ENCODE peak calls at places on chromosomes 16 and 17, in four cellular contexts. One of them, this sample, is unnamed.

GRCh38 chr16:14600164-14600563 is 29.9 kb downstream of the PARN start:
- DNase-seq in cardiac fibroblast: peak
- DNase-seq in psoas muscle: no peak
- DNase-seq in GM23248: peak
- DNase-seq in this sample: no peak

GRCh38 chr17:38435795-38436194 is 7.5 kb downstream of the ARHGAP23 start:
- DNase-seq in psoas muscle: no peak
- DNase-seq in GM23248: no peak
- DNase-seq in cardiac fibroblast: no peak
- DNase-seq in this sample: no peak

GRCh38 chr16:58116529-58116928 is 12.7 kb downstream of the CFAP20 start:
- DNase-seq in GM23248: no peak
- DNase-seq in cardiac fibroblast: no peak
- DNase-seq in psoas muscle: no peak
- DNase-seq in this sample: no peak

GRCh38 chr16:85569615-85570212 is 43.4 kb upstream of the GSE1 start:
- DNase-seq in cardiac fibroblast: peak
- DNase-seq in psoas muscle: no peak
- DNase-seq in GM23248: peak
- DNase-seq in this sample: no peak

GRCh38 chr17:70314506-70314905 is 145.2 kb downstream of the KCNJ2 start:
- DNase-seq in cardiac fibroblast: no peak
- DNase-seq in psoas muscle: no peak
- DNase-seq in GM23248: no peak
- DNase-seq in this sample: no peak

GRCh38 chr17:14972844-14973243 is 292.3 kb downstream of the PMP22 start:
- DNase-seq in GM23248: no peak
- DNase-seq in cardiac fibroblast: no peak
- DNase-seq in psoas muscle: no peak
- DNase-seq in this sample: no peak

GRCh38 chr17:9256944-9257629 is 235.8 kb downstream of the NTN1 start:
- DNase-seq in psoas muscle: no peak
- DNase-seq in cardiac fibroblast: no peak
- DNase-seq in GM23248: peak
- DNase-seq in this sample: no peak

GRCh38 chr17:3986270-3986938 is 22.2 kb upstream of the ATP2A3 start:
- DNase-seq in cardiac fibroblast: no peak
- DNase-seq in psoas muscle: no peak
- DNase-seq in GM23248: no peak
- DNase-seq in this sample: peak

GRCh38 chr16:48335961-48336360 is 49.3 kb downstream of the SIAH1 start:
- DNase-seq in psoas muscle: no peak
- DNase-seq in GM23248: peak
- DNase-seq in cardiac fibroblast: peak
- DNase-seq in this sample: no peak

GRCh38 chr17:58691701-58692238 is at the start of gene TEX14:
- DNase-seq in cardiac fibroblast: no peak
- DNase-seq in psoas muscle: peak
- DNase-seq in GM23248: no peak
- DNase-seq in this sample: no peak

GRCh38 chr17:35684046-35684802 is 47.2 kb upstream of the RASL10B start:
- DNase-seq in psoas muscle: no peak
- DNase-seq in GM23248: peak
- DNase-seq in cardiac fibroblast: peak
- DNase-seq in this sample: no peak

GRCh38 chr17:39927928-39928867 is 666 bp downstream of the LRRC3C start:
- DNase-seq in GM23248: peak
- DNase-seq in cardiac fibroblast: no peak
- DNase-seq in psoas muscle: peak
- DNase-seq in this sample: peak

GRCh38 chr17:64448665-64449512 is at the start of gene MILR1:
- DNase-seq in GM23248: peak
- DNase-seq in cardiac fibroblast: peak
- DNase-seq in psoas muscle: no peak
- DNase-seq in this sample: no peak

GRCh38 chr17:64447526-64447925 is 1.4 kb upstream of the MILR1 start:
- DNase-seq in cardiac fibroblast: no peak
- DNase-seq in GM23248: no peak
- DNase-seq in psoas muscle: no peak
- DNase-seq in this sample: no peak

GRCh38 chr17:64449545-64449944 is 630 bp downstream of the MILR1 start:
- DNase-seq in cardiac fibroblast: peak
- DNase-seq in psoas muscle: no peak
- DNase-seq in GM23248: peak
- DNase-seq in this sample: no peak
- H3K4me3 ChIP-seq in cardiac fibroblast: no peak
- H3K4me3 ChIP-seq in psoas muscle: peak
- H3K4me3 ChIP-seq in GM23248: peak
- H3K4me3 ChIP-seq in this sample: peak

GRCh38 chr16:2025251-2025650 is 1.5 kb upstream of the NHERF2 start:
- DNase-seq in GM23248: no peak
- DNase-seq in cardiac fibroblast: no peak
- DNase-seq in psoas muscle: no peak
- DNase-seq in this sample: peak

GRCh38 chr16:2026461-2027023 is at the start of gene NHERF2:
- DNase-seq in psoas muscle: no peak
- DNase-seq in GM23248: peak
- DNase-seq in cardiac fibroblast: no peak
- DNase-seq in this sample: peak

GRCh38 chr16:2024026-2024425 is 2.7 kb upstream of the NHERF2 start:
- DNase-seq in cardiac fibroblast: no peak
- DNase-seq in psoas muscle: no peak
- DNase-seq in GM23248: no peak
- DNase-seq in this sample: peak

GRCh38 chr16:2027024-2028010 is 615 bp downstream of the NHERF2 start:
- DNase-seq in cardiac fibroblast: peak
- DNase-seq in psoas muscle: no peak
- DNase-seq in GM23248: peak
- DNase-seq in this sample: peak

DNA sequence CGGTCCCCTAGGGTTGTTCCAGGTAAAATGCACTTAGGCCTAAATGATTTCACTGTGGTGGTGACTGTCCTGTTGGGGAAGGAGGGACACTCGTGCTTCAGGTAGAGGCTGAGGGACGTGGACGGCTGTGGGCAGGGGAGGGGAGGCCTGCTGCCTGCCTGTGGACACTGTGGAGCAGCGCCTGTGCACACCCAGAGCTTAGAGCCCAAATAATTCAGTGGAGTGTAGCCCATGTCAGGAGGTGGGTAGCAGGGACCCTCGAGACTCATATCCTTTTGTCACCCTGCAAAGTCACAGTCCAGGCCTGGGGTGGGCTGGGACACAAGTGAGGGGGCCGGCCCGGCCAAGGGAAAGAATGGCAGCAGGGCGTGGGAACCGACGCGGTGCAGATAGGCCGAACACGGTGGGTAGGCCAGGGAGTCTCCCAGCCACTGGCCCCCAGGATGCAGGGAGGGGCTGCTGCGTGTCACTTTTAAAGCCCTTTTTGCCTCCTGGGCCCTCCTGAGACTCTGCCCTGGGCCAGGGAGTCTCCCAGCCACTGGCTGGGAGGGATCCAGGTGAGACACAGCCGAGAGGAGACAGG is 733 bp upstream of the NHERF2 start:
- DNase-seq in GM23248: no peak
- DNase-seq in psoas muscle: no peak
- DNase-seq in cardiac fibroblast: no peak
- DNase-seq in this sample: no peak
- H3K4me3 ChIP-seq in GM23248: no peak
- H3K4me3 ChIP-seq in psoas muscle: peak
- H3K4me3 ChIP-seq in cardiac fibroblast: peak
- H3K4me3 ChIP-seq in this sample: peak

GRCh38 chr17:61856078-61856477 is 7.2 kb downstream of the BRIP1 start:
- DNase-seq in cardiac fibroblast: no peak
- DNase-seq in GM23248: no peak
- DNase-seq in psoas muscle: no peak
- DNase-seq in this sample: no peak
- H3K4me3 ChIP-seq in cardiac fibroblast: no peak
- H3K4me3 ChIP-seq in GM23248: no peak
- H3K4me3 ChIP-seq in psoas muscle: no peak
- H3K4me3 ChIP-seq in this sample: no peak

GRCh38 chr17:12512712-12513355 is 152.9 kb upstream of the MYOCD start:
- DNase-seq in GM23248: peak
- DNase-seq in psoas muscle: no peak
- DNase-seq in cardiac fibroblast: peak
- DNase-seq in this sample: no peak
- H3K4me3 ChIP-seq in GM23248: no peak
- H3K4me3 ChIP-seq in psoas muscle: no peak
- H3K4me3 ChIP-seq in cardiac fibroblast: no peak
- H3K4me3 ChIP-seq in this sample: no peak

GRCh38 chr16:31501966-31502348 is 6.2 kb downstream of the RUSF1 start:
- DNase-seq in GM23248: no peak
- DNase-seq in cardiac fibroblast: no peak
- DNase-seq in psoas muscle: no peak
- DNase-seq in this sample: no peak
- H3K4me3 ChIP-seq in GM23248: no peak
- H3K4me3 ChIP-seq in cardiac fibroblast: no peak
- H3K4me3 ChIP-seq in psoas muscle: no peak
- H3K4me3 ChIP-seq in this sample: no peak